ENCODE peak calls at places on chromosomes 6 and 20, in seven cellular contexts. W is left cardiac atrium; S is naive thymus-derived CD4-positive, alpha-beta T cell; I is BJ; V is AG08396; X is dorsolateral prefrontal cortex; Q is cardiac fibroblast. L is an unnamed sample.

GRCh38 chr6:108904731-108905130 is 56.5 kb downstream of the ARMC2 start:
- DNase-seq in W (no peak), S (no peak), I (no peak), V (no peak), X (no peak), Q (no peak), L (peak)

GRCh38 chr6:1971612-1972011 is 273.8 kb downstream of the GMDS start:
- DNase-seq in W (no peak), S (no peak), I (no peak), V (no peak), X (no peak), Q (no peak), L (no peak)

GRCh38 chr20:46203510-46203837 is 85.4 kb downstream of the CD40 start:
- DNase-seq in W (no peak), S (no peak), I (no peak), V (no peak), X (no peak), Q (no peak), L (no peak)

GRCh38 chr20:25046181-25046641 is 11.7 kb downstream of the ACSS1 start:
- DNase-seq in W (peak), S (no peak), I (no peak), V (no peak), X (no peak), Q (no peak), L (no peak)

GRCh38 chr6:136550330-136551071 is at the start of gene MAP7:
- DNase-seq in W (peak), S (peak), I (no peak), V (peak), X (peak), Q (peak), L (peak)

GRCh38 chr6:105482227-105482839 is 79.5 kb upstream of the PREP start:
- DNase-seq in W (peak), S (no peak), I (no peak), V (no peak), X (no peak), Q (peak), L (no peak)

GRCh38 chr6:112251170-112251945 is 3.0 kb downstream of the LAMA4 start:
- DNase-seq in W (peak), S (no peak), I (no peak), V (no peak), X (no peak), Q (peak), L (no peak)

GRCh38 chr20:25248501-25249172 is 752 bp downstream of the PYGB start:
- DNase-seq in W (peak), S (no peak), I (no peak), V (peak), X (peak), Q (peak), L (no peak)

GRCh38 chr6:161411265-161411944 is 137.5 kb upstream of the AGPAT4 start:
- DNase-seq in W (no peak), S (no peak), I (no peak), V (no peak), X (no peak), Q (no peak), L (no peak)

GRCh38 chr6:100818066-100818465 is 63.1 kb downstream of the ASCC3 start:
- DNase-seq in W (no peak), S (no peak), I (no peak), V (no peak), X (no peak), Q (no peak), L (no peak)

GRCh38 chr6:5905431-5906339 is 101.0 kb downstream of the NRN1 start:
- DNase-seq in W (peak), S (no peak), I (peak), V (peak), X (peak), Q (peak), L (no peak)

GRCh38 chr20:63699466-63700198 is 3.2 kb downstream of the TNFRSF6B start:
- DNase-seq in W (peak), S (no peak), I (no peak), V (no peak), X (no peak), Q (no peak), L (no peak)

GRCh38 chr20:5510446-5510845 is 193.7 kb upstream of the PROKR2 start:
- DNase-seq in W (no peak), S (no peak), I (no peak), V (peak), X (no peak), Q (no peak), L (no peak)

GRCh38 chr6:170174771-170175643 is 115.9 kb downstream of the DLL1 start:
- DNase-seq in W (no peak), S (no peak), I (no peak), V (no peak), X (peak), Q (no peak), L (no peak)

GRCh38 chr20:51656726-51657260 is 111.4 kb downstream of the ATP9A start:
- DNase-seq in W (no peak), S (no peak), I (no peak), V (no peak), X (no peak), Q (no peak), L (no peak)

GRCh38 chr6:47520282-47520681 is 42.7 kb downstream of the CD2AP start:
- DNase-seq in W (no peak), S (no peak), I (no peak), V (no peak), X (no peak), Q (no peak), L (no peak)

GRCh38 chr6:108966855-108967755 is 118.9 kb downstream of the ARMC2 start:
- DNase-seq in W (peak), S (no peak), I (no peak), V (no peak), X (no peak), Q (peak), L (no peak)

GRCh38 chr20:47355489-47356219 is 845 bp downstream of the ZMYND8 start:
- DNase-seq in W (no peak), S (no peak), I (no peak), V (no peak), X (no peak), Q (peak), L (no peak)

GRCh38 chr20:50395258-50395729 is 114.9 kb upstream of the PTPN1 start:
- DNase-seq in W (peak), S (no peak), I (no peak), V (no peak), X (no peak), Q (peak), L (no peak)

GRCh38 chr20:18087054-18087453 is 29.3 kb upstream of the OVOL2 start:
- DNase-seq in W (no peak), S (no peak), I (no peak), V (no peak), X (no peak), Q (no peak), L (no peak)

GRCh38 chr6:48670546-48670945 is 559.5 kb upstream of the PTCHD4 start:
- DNase-seq in W (no peak), S (no peak), I (no peak), V (no peak), X (no peak), Q (no peak), L (no peak)

GRCh38 chr6:63997727-63998126 is 362.1 kb downstream of the PHF3 start:
- DNase-seq in W (no peak), S (no peak), I (no peak), V (no peak), X (no peak), Q (no peak), L (no peak)

GRCh38 chr20:51529758-51530157 is 12.8 kb downstream of the NFATC2 start:
- DNase-seq in W (no peak), S (no peak), I (no peak), V (no peak), X (no peak), Q (no peak), L (no peak)

GRCh38 chr6:6556162-6556737 is 32.3 kb upstream of the LY86 start:
- DNase-seq in W (no peak), S (no peak), I (no peak), V (no peak), X (peak), Q (no peak), L (no peak)

GRCh38 chr6:22320750-22321149 is 23.9 kb upstream of the PRL start:
- DNase-seq in W (no peak), S (no peak), I (peak), V (peak), X (no peak), Q (peak), L (no peak)

GRCh38 chr6:49233483-49233882 is 229.6 kb downstream of the MMUT start:
- DNase-seq in W (no peak), S (no peak), I (no peak), V (no peak), X (no peak), Q (no peak), L (no peak)

GRCh38 chr6:165010556-165011535 is 298.6 kb downstream of the C6orf118 start:
- DNase-seq in W (no peak), S (no peak), I (no peak), V (no peak), X (no peak), Q (peak), L (no peak)

GRCh38 chr20:57564951-57565642 is 4.2 kb downstream of the PCK1 start:
- DNase-seq in W (no peak), S (no peak), I (no peak), V (no peak), X (no peak), Q (no peak), L (no peak)

GRCh38 chr20:49919009-49919408 is 3.7 kb upstream of the SPATA2 start:
- DNase-seq in W (no peak), S (no peak), I (no peak), V (no peak), X (peak), Q (no peak), L (no peak)

GRCh38 chr6:33410711-33411631 is at the start of gene PHF1:
- DNase-seq in W (peak), S (no peak), I (no peak), V (peak), X (no peak), Q (peak), L (no peak)

GRCh38 chr20:4375881-4376280 is 345.8 kb upstream of the PRND start:
- DNase-seq in W (no peak), S (no peak), I (peak), V (peak), X (peak), Q (peak), L (no peak)

L was measured in naive B cell.